ENCODE peak calls at places on chromosome 15, in ten cellular contexts. C, X, Z, U, W, S, M, O, A and H are unnamed samples.

GRCh38 chr15:55846108-55846707 is 103.3 kb upstream of the PRTG start:
- DNase-seq in C (no peak), X (peak), Z (peak), U (peak), W (no peak), S (peak), M (no peak), O (peak), A (no peak), H (no peak)

GRCh38 chr15:24627443-24627842 is 48.1 kb upstream of the NPAP1 start:
- DNase-seq in C (no peak), X (no peak), Z (no peak), U (no peak), W (no peak), S (no peak), M (no peak), O (no peak), A (no peak), H (no peak)

GRCh38 chr15:73081321-73081958 is 29.2 kb downstream of the NEO1 start:
- DNase-seq in C (no peak), X (no peak), Z (peak), U (no peak), W (no peak), S (no peak), M (no peak), O (peak), A (no peak), H (peak)

GRCh38 chr15:66472176-66472999 is 25.2 kb downstream of the SNAPC5 start:
- DNase-seq in C (no peak), X (peak), Z (no peak), U (peak), W (no peak), S (peak), M (no peak), O (peak), A (no peak), H (no peak)

GRCh38 chr15:38029741-38030140 is 95.3 kb downstream of the TMCO5A start:
- DNase-seq in C (no peak), X (no peak), Z (no peak), U (no peak), W (no peak), S (no peak), M (no peak), O (peak), A (no peak), H (no peak)

GRCh38 chr15:39171944-39172368 is 408.9 kb upstream of the THBS1 start:
- DNase-seq in C (no peak), X (peak), Z (peak), U (no peak), W (no peak), S (no peak), M (peak), O (peak), A (peak), H (peak)

GRCh38 chr15:34682673-34683072 is 72.1 kb downstream of the GJD2 start:
- DNase-seq in C (no peak), X (no peak), Z (no peak), U (no peak), W (no peak), S (no peak), M (no peak), O (no peak), A (no peak), H (no peak)

GRCh38 chr15:90160781-90161727 is 40.1 kb upstream of the SEMA4B start:
- DNase-seq in C (peak), X (no peak), Z (peak), U (no peak), W (no peak), S (no peak), M (no peak), O (no peak), A (no peak), H (peak)